ENCODE peak calls at places on chromosomes 1 and 21, in ten cellular contexts. N is K562, X is astrocyte, L is mammary epithelial cell, E is fibroblast of lung, D is GM12878, Y is GM23338, B is neural progenitor cell, C is hepatocyte, M is PC-9. I is an unnamed sample. For H3K4me1, the result is how much of the 10 kb centered on the place peaks cover.

GRCh38 chr1:26994020-26994745 is 691 bp downstream of the TRNP1 start:
- DNase-seq in N (peak), X (no peak), L (no peak), E (no peak), D (no peak), Y (peak), B (peak), C (peak), M (no peak), I (no peak)

GRCh38 chr1:33424610-33425009 is 6.3 kb downstream of the PHC2 start:
- DNase-seq in N (no peak), X (peak), L (peak), E (no peak), D (no peak), Y (no peak), B (no peak), C (no peak), M (no peak), I (no peak)

GRCh38 chr1:93442276-93442675 is 5.6 kb upstream of the FNBP1L start:
- DNase-seq in N (peak), X (no peak), L (peak), E (no peak), D (no peak), Y (peak), B (no peak), C (peak), M (peak), I (no peak)

GRCh38 chr1:6770727-6771567 is 14.3 kb upstream of the CAMTA1 start:
- DNase-seq in N (no peak), X (peak), L (peak), E (peak), D (no peak), Y (peak), B (peak), C (peak), M (peak), I (no peak)

GRCh38 chr1:230977781-230978490 is 725 bp downstream of the TTC13 start:
- DNase-seq in N (peak), X (no peak), L (peak), E (peak), D (no peak), Y (peak), B (peak), C (peak), M (peak), I (peak)

GRCh38 chr21:28823464-28823863 is 169.2 kb downstream of the LTN1 start:
- DNase-seq in N (no peak), X (no peak), L (no peak), E (no peak), D (no peak), Y (no peak), B (no peak), C (no peak), M (no peak), I (no peak)

GRCh38 chr21:44780767-44781459 is 20.7 kb downstream of the UBE2G2 start:
- DNase-seq in N (no peak), X (no peak), L (no peak), E (no peak), D (no peak), Y (no peak), B (no peak), C (no peak), M (no peak), I (no peak)

GRCh38 chr21:15222711-15223110 is 157.9 kb upstream of the NRIP1 start:
- DNase-seq in N (no peak), X (no peak), L (peak), E (peak), D (no peak), Y (no peak), B (no peak), C (no peak), M (no peak), I (no peak)

GRCh38 chr1:214018605-214019268 is 31.0 kb downstream of the PROX1 start:
- DNase-seq in N (no peak), X (no peak), L (no peak), E (no peak), D (peak), Y (no peak), B (peak), C (no peak), M (no peak), I (peak)

GRCh38 chr1:36350659-36351171 is 27.3 kb upstream of the EVA1B start:
- DNase-seq in N (no peak), X (peak), L (peak), E (peak), D (no peak), Y (no peak), B (no peak), C (no peak), M (peak), I (peak)

GRCh38 chr1:181452746-181453145 is 30.6 kb upstream of the CACNA1E start:
- DNase-seq in N (no peak), X (no peak), L (no peak), E (no peak), D (no peak), Y (no peak), B (no peak), C (no peak), M (no peak), I (no peak)

GRCh38 chr1:32028746-32029145 is 15.1 kb downstream of the KHDRBS1 start:
- DNase-seq in N (no peak), X (peak), L (no peak), E (no peak), D (no peak), Y (no peak), B (no peak), C (no peak), M (no peak), I (no peak)

DNA sequence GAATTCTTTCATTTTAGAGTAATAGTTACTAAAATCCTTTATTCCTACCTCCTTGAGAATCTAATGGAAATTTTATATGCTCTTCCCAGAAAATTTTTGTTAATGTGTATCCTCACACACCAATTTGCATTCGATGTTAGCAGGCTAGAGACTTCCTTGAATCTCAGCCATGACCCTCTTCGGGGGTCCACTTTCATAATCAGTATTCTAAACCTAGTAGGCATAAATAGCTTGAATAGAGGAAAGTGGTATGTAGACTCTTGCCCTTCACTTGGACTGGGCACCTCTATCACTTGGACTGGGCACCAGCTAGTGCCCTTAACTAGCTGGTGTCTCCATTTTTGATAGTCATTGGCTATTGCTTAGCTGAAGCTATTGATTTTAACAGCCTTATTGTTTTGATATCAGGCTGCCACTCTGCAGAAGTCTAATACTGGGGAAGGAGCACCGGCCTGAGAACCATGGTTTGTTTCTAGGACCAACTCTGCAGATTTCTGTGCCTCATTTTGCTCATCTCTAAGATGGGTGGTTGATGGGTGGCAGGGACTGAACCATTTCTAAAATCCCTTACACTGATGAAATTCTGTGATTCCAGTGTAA is 42.8 kb downstream of the MRPL39 start:
- DNase-seq in N (no peak), X (no peak), L (no peak), E (no peak), D (no peak), Y (no peak), B (no peak), C (no peak), M (no peak), I (no peak)
- H3K4me1 ChIP-seq in N (under half), X (under half), L (under half), E (under half), D (under half), Y (under half), B (under half), C (under half), M (under half), I (half or more)

DNA sequence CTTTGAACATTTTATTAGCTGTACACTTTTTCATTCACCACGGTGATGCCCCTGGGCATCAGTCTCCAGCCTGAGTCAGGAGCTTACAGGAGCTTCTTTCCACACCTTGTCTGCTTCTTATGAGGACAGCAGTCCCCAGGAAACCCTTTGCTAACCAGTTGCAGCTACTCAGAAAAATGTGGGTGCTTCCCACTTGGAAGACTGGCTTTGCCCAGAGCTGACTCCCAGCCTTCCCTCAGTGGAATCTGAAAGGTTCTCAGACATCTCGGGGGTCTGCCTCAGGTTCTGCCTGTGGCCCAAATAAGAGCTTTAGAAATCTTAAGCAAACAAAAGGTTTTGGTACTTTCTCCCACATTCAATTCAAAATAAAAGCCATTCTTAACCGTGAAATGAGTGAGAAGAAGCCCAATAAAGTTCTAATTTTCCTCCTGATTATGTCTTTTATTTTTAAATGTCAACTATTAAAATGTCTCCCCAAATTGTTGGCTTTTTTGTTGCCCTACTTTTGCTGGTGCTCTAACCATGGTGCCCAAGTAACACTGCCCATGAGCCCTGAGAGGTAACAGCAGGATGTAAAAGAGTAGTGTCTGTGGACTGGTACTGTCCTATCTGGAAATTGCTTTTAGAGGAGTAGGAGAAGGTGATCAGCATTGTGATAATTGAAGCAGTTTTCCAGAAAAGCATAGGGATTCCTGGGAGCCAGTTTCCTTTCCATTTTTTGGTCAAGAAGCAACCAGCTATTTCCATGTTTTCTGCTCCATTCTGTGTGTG is 5.6 kb downstream of the C1orf53 start:
- DNase-seq in N (no peak), X (no peak), L (no peak), E (no peak), D (no peak), Y (no peak), B (no peak), C (no peak), M (no peak), I (no peak)
- TF ChIP-seq EZH2 in N (no peak), X (no peak), L (no peak), E (peak), D (no peak), Y (peak), B (no peak), C (no peak), M (no peak), I (no peak)

GRCh38 chr1:228082975-228083870 is 715 bp downstream of the ARF1 start:
- DNase-seq in N (peak), X (no peak), L (no peak), E (peak), D (no peak), Y (peak), B (peak), C (peak), M (no peak), I (peak)
- TF ChIP-seq CTCF in N (no peak), X (no peak), L (no peak), E (no peak), D (no peak), Y (no peak), B (no peak), C (no peak), M (no peak), I (no peak)

DNA sequence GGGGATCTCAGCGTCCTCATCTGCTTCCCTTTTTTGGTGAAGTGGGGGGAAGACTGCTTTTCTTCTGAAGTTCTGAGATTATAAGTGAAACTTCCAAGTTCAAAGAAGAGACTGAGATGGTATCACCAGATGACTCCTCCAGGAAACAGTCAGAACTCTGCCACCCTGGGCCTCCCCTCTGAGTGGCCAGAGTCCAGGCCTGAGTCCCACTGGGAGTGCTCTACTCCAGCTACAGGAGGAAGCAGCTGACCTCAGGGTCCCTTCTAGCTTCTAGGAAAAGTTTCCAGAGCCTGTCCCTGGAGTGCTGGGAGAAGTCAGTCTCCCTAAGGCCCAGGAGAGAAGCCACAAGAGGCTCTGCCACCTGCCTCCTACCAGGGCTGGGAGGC is 104.7 kb downstream of the CASZ1 start:
- DNase-seq in N (no peak), X (no peak), L (no peak), E (no peak), D (no peak), Y (no peak), B (no peak), C (peak), M (no peak), I (no peak)
- H3K4me1 ChIP-seq in N (half or more), X (under half), L (under half), E (under half), D (under half), Y (under half), B (under half), C (under half), M (under half), I (under half)

I was measured in DND-41.